ENCODE peak calls at places on chromosomes 11 and 22, in nine cellular contexts. One of them, this sample, is unnamed.

GRCh38 chr11:69912911-69913451 is 93.8 kb upstream of the FGF3 start:
- DNase-seq in RKO: peak
- DNase-seq in astrocyte of the cerebellum: no peak
- DNase-seq in stimulated activated CD4-positive, alpha-beta T cell treated with anti-CD3 and anti-CD28 coated beads, Interleukin-4, amount 100 ng/mL, for 4 hours: no peak
- DNase-seq in stimulated activated CD8-positive, alpha-beta memory T cell treated with anti-CD3 and anti-CD28 coated beads, Interleukin-15, amount 100 ng/mL, for 24 hours: no peak
- DNase-seq in nucleus accumbens: no peak
- DNase-seq in SHP77: no peak
- DNase-seq in GM04504: no peak
- DNase-seq in CD4-positive, alpha-beta memory T cell: no peak
- DNase-seq in this sample: no peak

GRCh38 chr11:8917157-8917820 is 6.3 kb downstream of the AKIP1 start:
- DNase-seq in RKO: no peak
- DNase-seq in astrocyte of the cerebellum: peak
- DNase-seq in stimulated activated CD4-positive, alpha-beta T cell treated with anti-CD3 and anti-CD28 coated beads, Interleukin-4, amount 100 ng/mL, for 4 hours: no peak
- DNase-seq in stimulated activated CD8-positive, alpha-beta memory T cell treated with anti-CD3 and anti-CD28 coated beads, Interleukin-15, amount 100 ng/mL, for 24 hours: no peak
- DNase-seq in nucleus accumbens: no peak
- DNase-seq in SHP77: no peak
- DNase-seq in GM04504: peak
- DNase-seq in CD4-positive, alpha-beta memory T cell: no peak
- DNase-seq in this sample: no peak

GRCh38 chr11:78699606-78700005 is 124.9 kb upstream of the NARS2 start:
- DNase-seq in RKO: no peak
- DNase-seq in astrocyte of the cerebellum: no peak
- DNase-seq in stimulated activated CD4-positive, alpha-beta T cell treated with anti-CD3 and anti-CD28 coated beads, Interleukin-4, amount 100 ng/mL, for 4 hours: no peak
- DNase-seq in stimulated activated CD8-positive, alpha-beta memory T cell treated with anti-CD3 and anti-CD28 coated beads, Interleukin-15, amount 100 ng/mL, for 24 hours: no peak
- DNase-seq in nucleus accumbens: no peak
- DNase-seq in SHP77: no peak
- DNase-seq in GM04504: no peak
- DNase-seq in CD4-positive, alpha-beta memory T cell: no peak
- DNase-seq in this sample: no peak

GRCh38 chr11:5620606-5621521 is 3.9 kb upstream of the TRIM34 start:
- DNase-seq in RKO: no peak
- DNase-seq in astrocyte of the cerebellum: peak
- DNase-seq in stimulated activated CD4-positive, alpha-beta T cell treated with anti-CD3 and anti-CD28 coated beads, Interleukin-4, amount 100 ng/mL, for 4 hours: no peak
- DNase-seq in stimulated activated CD8-positive, alpha-beta memory T cell treated with anti-CD3 and anti-CD28 coated beads, Interleukin-15, amount 100 ng/mL, for 24 hours: no peak
- DNase-seq in nucleus accumbens: no peak
- DNase-seq in SHP77: peak
- DNase-seq in GM04504: peak
- DNase-seq in CD4-positive, alpha-beta memory T cell: no peak
- DNase-seq in this sample: no peak

GRCh38 chr22:37547249-37547741 is 13.0 kb upstream of the CDC42EP1 start:
- DNase-seq in RKO: no peak
- DNase-seq in astrocyte of the cerebellum: no peak
- DNase-seq in stimulated activated CD4-positive, alpha-beta T cell treated with anti-CD3 and anti-CD28 coated beads, Interleukin-4, amount 100 ng/mL, for 4 hours: no peak
- DNase-seq in stimulated activated CD8-positive, alpha-beta memory T cell treated with anti-CD3 and anti-CD28 coated beads, Interleukin-15, amount 100 ng/mL, for 24 hours: no peak
- DNase-seq in nucleus accumbens: no peak
- DNase-seq in SHP77: no peak
- DNase-seq in GM04504: no peak
- DNase-seq in CD4-positive, alpha-beta memory T cell: no peak
- DNase-seq in this sample: no peak

GRCh38 chr22:49968831-49969661 is 8.5 kb downstream of the PIM3 start:
- DNase-seq in RKO: no peak
- DNase-seq in astrocyte of the cerebellum: no peak
- DNase-seq in stimulated activated CD4-positive, alpha-beta T cell treated with anti-CD3 and anti-CD28 coated beads, Interleukin-4, amount 100 ng/mL, for 4 hours: no peak
- DNase-seq in stimulated activated CD8-positive, alpha-beta memory T cell treated with anti-CD3 and anti-CD28 coated beads, Interleukin-15, amount 100 ng/mL, for 24 hours: no peak
- DNase-seq in nucleus accumbens: no peak
- DNase-seq in SHP77: no peak
- DNase-seq in GM04504: no peak
- DNase-seq in CD4-positive, alpha-beta memory T cell: no peak
- DNase-seq in this sample: no peak

GRCh38 chr11:61065955-61066638 is 36.2 kb upstream of the CD5 start:
- DNase-seq in RKO: no peak
- DNase-seq in astrocyte of the cerebellum: no peak
- DNase-seq in stimulated activated CD4-positive, alpha-beta T cell treated with anti-CD3 and anti-CD28 coated beads, Interleukin-4, amount 100 ng/mL, for 4 hours: no peak
- DNase-seq in stimulated activated CD8-positive, alpha-beta memory T cell treated with anti-CD3 and anti-CD28 coated beads, Interleukin-15, amount 100 ng/mL, for 24 hours: no peak
- DNase-seq in nucleus accumbens: no peak
- DNase-seq in SHP77: no peak
- DNase-seq in GM04504: no peak
- DNase-seq in CD4-positive, alpha-beta memory T cell: no peak
- DNase-seq in this sample: no peak

GRCh38 chr11:45435706-45436105 is 149.6 kb upstream of the SYT13 start:
- DNase-seq in RKO: no peak
- DNase-seq in astrocyte of the cerebellum: no peak
- DNase-seq in stimulated activated CD4-positive, alpha-beta T cell treated with anti-CD3 and anti-CD28 coated beads, Interleukin-4, amount 100 ng/mL, for 4 hours: no peak
- DNase-seq in stimulated activated CD8-positive, alpha-beta memory T cell treated with anti-CD3 and anti-CD28 coated beads, Interleukin-15, amount 100 ng/mL, for 24 hours: no peak
- DNase-seq in nucleus accumbens: no peak
- DNase-seq in SHP77: no peak
- DNase-seq in GM04504: no peak
- DNase-seq in CD4-positive, alpha-beta memory T cell: no peak
- DNase-seq in this sample: no peak

GRCh38 chr11:12201016-12201985 is 90.9 kb downstream of the MICAL2 start:
- DNase-seq in RKO: no peak
- DNase-seq in astrocyte of the cerebellum: peak
- DNase-seq in stimulated activated CD4-positive, alpha-beta T cell treated with anti-CD3 and anti-CD28 coated beads, Interleukin-4, amount 100 ng/mL, for 4 hours: no peak
- DNase-seq in stimulated activated CD8-positive, alpha-beta memory T cell treated with anti-CD3 and anti-CD28 coated beads, Interleukin-15, amount 100 ng/mL, for 24 hours: no peak
- DNase-seq in nucleus accumbens: no peak
- DNase-seq in SHP77: no peak
- DNase-seq in GM04504: peak
- DNase-seq in CD4-positive, alpha-beta memory T cell: no peak
- DNase-seq in this sample: no peak

GRCh38 chr11:95192717-95193116 is 38.3 kb downstream of the SESN3 start:
- DNase-seq in RKO: no peak
- DNase-seq in astrocyte of the cerebellum: no peak
- DNase-seq in stimulated activated CD4-positive, alpha-beta T cell treated with anti-CD3 and anti-CD28 coated beads, Interleukin-4, amount 100 ng/mL, for 4 hours: no peak
- DNase-seq in stimulated activated CD8-positive, alpha-beta memory T cell treated with anti-CD3 and anti-CD28 coated beads, Interleukin-15, amount 100 ng/mL, for 24 hours: no peak
- DNase-seq in nucleus accumbens: no peak
- DNase-seq in SHP77: no peak
- DNase-seq in GM04504: no peak
- DNase-seq in CD4-positive, alpha-beta memory T cell: no peak
- DNase-seq in this sample: no peak

GRCh38 chr22:22397875-22398524 is 110.5 kb downstream of the ZNF280B start:
- DNase-seq in RKO: no peak
- DNase-seq in astrocyte of the cerebellum: no peak
- DNase-seq in stimulated activated CD4-positive, alpha-beta T cell treated with anti-CD3 and anti-CD28 coated beads, Interleukin-4, amount 100 ng/mL, for 4 hours: no peak
- DNase-seq in stimulated activated CD8-positive, alpha-beta memory T cell treated with anti-CD3 and anti-CD28 coated beads, Interleukin-15, amount 100 ng/mL, for 24 hours: no peak
- DNase-seq in nucleus accumbens: no peak
- DNase-seq in SHP77: no peak
- DNase-seq in GM04504: no peak
- DNase-seq in CD4-positive, alpha-beta memory T cell: no peak
- DNase-seq in this sample: no peak

GRCh38 chr22:31960767-31961166 is 16.4 kb downstream of the YWHAH start:
- DNase-seq in RKO: no peak
- DNase-seq in astrocyte of the cerebellum: no peak
- DNase-seq in stimulated activated CD4-positive, alpha-beta T cell treated with anti-CD3 and anti-CD28 coated beads, Interleukin-4, amount 100 ng/mL, for 4 hours: no peak
- DNase-seq in stimulated activated CD8-positive, alpha-beta memory T cell treated with anti-CD3 and anti-CD28 coated beads, Interleukin-15, amount 100 ng/mL, for 24 hours: no peak
- DNase-seq in nucleus accumbens: no peak
- DNase-seq in SHP77: no peak
- DNase-seq in GM04504: no peak
- DNase-seq in CD4-positive, alpha-beta memory T cell: no peak
- DNase-seq in this sample: no peak

GRCh38 chr11:57248780-57249383 is 11.8 kb upstream of the APLNR start:
- DNase-seq in RKO: peak
- DNase-seq in astrocyte of the cerebellum: no peak
- DNase-seq in stimulated activated CD4-positive, alpha-beta T cell treated with anti-CD3 and anti-CD28 coated beads, Interleukin-4, amount 100 ng/mL, for 4 hours: no peak
- DNase-seq in stimulated activated CD8-positive, alpha-beta memory T cell treated with anti-CD3 and anti-CD28 coated beads, Interleukin-15, amount 100 ng/mL, for 24 hours: no peak
- DNase-seq in nucleus accumbens: peak
- DNase-seq in SHP77: peak
- DNase-seq in GM04504: peak
- DNase-seq in CD4-positive, alpha-beta memory T cell: no peak
- DNase-seq in this sample: no peak

GRCh38 chr11:27451528-27451927 is 21.1 kb downstream of the LGR4 start:
- DNase-seq in RKO: no peak
- DNase-seq in astrocyte of the cerebellum: no peak
- DNase-seq in stimulated activated CD4-positive, alpha-beta T cell treated with anti-CD3 and anti-CD28 coated beads, Interleukin-4, amount 100 ng/mL, for 4 hours: no peak
- DNase-seq in stimulated activated CD8-positive, alpha-beta memory T cell treated with anti-CD3 and anti-CD28 coated beads, Interleukin-15, amount 100 ng/mL, for 24 hours: no peak
- DNase-seq in nucleus accumbens: no peak
- DNase-seq in SHP77: no peak
- DNase-seq in GM04504: no peak
- DNase-seq in CD4-positive, alpha-beta memory T cell: no peak
- DNase-seq in this sample: no peak

GRCh38 chr11:71207996-71208774 is 44.2 kb downstream of the SHANK2 start:
- DNase-seq in RKO: no peak
- DNase-seq in astrocyte of the cerebellum: no peak
- DNase-seq in stimulated activated CD4-positive, alpha-beta T cell treated with anti-CD3 and anti-CD28 coated beads, Interleukin-4, amount 100 ng/mL, for 4 hours: no peak
- DNase-seq in stimulated activated CD8-positive, alpha-beta memory T cell treated with anti-CD3 and anti-CD28 coated beads, Interleukin-15, amount 100 ng/mL, for 24 hours: no peak
- DNase-seq in nucleus accumbens: no peak
- DNase-seq in SHP77: no peak
- DNase-seq in GM04504: no peak
- DNase-seq in CD4-positive, alpha-beta memory T cell: no peak
- DNase-seq in this sample: no peak

GRCh38 chr11:80937831-80938230 is 1497.0 kb upstream of the TENM4 start:
- DNase-seq in RKO: peak
- DNase-seq in astrocyte of the cerebellum: no peak
- DNase-seq in stimulated activated CD4-positive, alpha-beta T cell treated with anti-CD3 and anti-CD28 coated beads, Interleukin-4, amount 100 ng/mL, for 4 hours: no peak
- DNase-seq in stimulated activated CD8-positive, alpha-beta memory T cell treated with anti-CD3 and anti-CD28 coated beads, Interleukin-15, amount 100 ng/mL, for 24 hours: no peak
- DNase-seq in nucleus accumbens: no peak
- DNase-seq in SHP77: no peak
- DNase-seq in GM04504: no peak
- DNase-seq in CD4-positive, alpha-beta memory T cell: no peak
- DNase-seq in this sample: no peak

This sample was measured in NCI-H1048.